ENCODE peak calls at places on chromosomes 11 and 22, in eight cellular contexts. G is PC-9, Q is fibroblast of lung, M is neural progenitor cell, A is HepG2, W is PC-3, T is H1, L is MM.1S. C is an unnamed sample. For H3K27me3, the result is how much of the 10 kb centered on the place peaks cover.

GRCh38 chr11:3799143-3799542 is 1.8 kb upstream of the NUP98 start:
- DNase-seq in G (no peak), Q (no peak), M (no peak), A (no peak), W (no peak), T (no peak), L (no peak), C (no peak)

GRCh38 chr11:122754553-122755322 is 83.6 kb upstream of the CRTAM start:
- DNase-seq in G (no peak), Q (no peak), M (peak), A (peak), W (peak), T (peak), L (peak), C (no peak)

GRCh38 chr11:18203723-18204122 is 31.1 kb downstream of the MRGPRX4 start:
- DNase-seq in G (no peak), Q (peak), M (peak), A (peak), W (peak), T (peak), L (no peak), C (no peak)

GRCh38 chr22:22158207-22158816 is 86.3 kb upstream of the VPREB1 start:
- DNase-seq in G (no peak), Q (no peak), M (no peak), A (no peak), W (no peak), T (no peak), L (no peak), C (no peak)

GRCh38 chr11:108037636-108038035 is 28.9 kb downstream of the CUL5 start:
- DNase-seq in G (no peak), Q (peak), M (no peak), A (no peak), W (no peak), T (no peak), L (no peak), C (no peak)

GRCh38 chr11:64747961-64748715 is 4.2 kb upstream of the RASGRP2 start:
- DNase-seq in G (peak), Q (no peak), M (no peak), A (no peak), W (no peak), T (no peak), L (no peak), C (no peak)

GRCh38 chr11:93945596-93945995 is 75.6 kb upstream of the HEPHL1 start:
- DNase-seq in G (no peak), Q (no peak), M (no peak), A (no peak), W (no peak), T (no peak), L (no peak), C (no peak)

GRCh38 chr11:64718084-64718779 is 4.8 kb downstream of the NRXN2 start:
- DNase-seq in G (no peak), Q (no peak), M (no peak), A (no peak), W (no peak), T (no peak), L (no peak), C (no peak)

GRCh38 chr22:45897736-45898135 is 79.2 kb downstream of the WNT7B start:
- DNase-seq in G (no peak), Q (no peak), M (no peak), A (no peak), W (no peak), T (no peak), L (no peak), C (no peak)

GRCh38 chr11:2914475-2915195 is 14.6 kb downstream of the PHLDA2 start:
- DNase-seq in G (no peak), Q (no peak), M (no peak), A (no peak), W (no peak), T (no peak), L (no peak), C (no peak)

GRCh38 chr11:29628584-29628983 is 388.2 kb downstream of the KCNA4 start:
- DNase-seq in G (no peak), Q (no peak), M (no peak), A (no peak), W (no peak), T (no peak), L (no peak), C (no peak)

GRCh38 chr22:46929689-46930225 is 167.3 kb downstream of the TBC1D22A start:
- DNase-seq in G (no peak), Q (no peak), M (no peak), A (no peak), W (no peak), T (peak), L (no peak), C (no peak)

GRCh38 chr22:43440556-43440955 is 28.7 kb downstream of the MPPED1 start:
- DNase-seq in G (no peak), Q (no peak), M (no peak), A (no peak), W (no peak), T (no peak), L (no peak), C (no peak)

GRCh38 chr11:80136991-80137390 is 696.2 kb upstream of the TENM4 start:
- DNase-seq in G (no peak), Q (no peak), M (no peak), A (no peak), W (no peak), T (no peak), L (no peak), C (no peak)

GRCh38 chr11:10792385-10793068 is 16.2 kb downstream of the EIF4G2 start:
- DNase-seq in G (peak), Q (peak), M (peak), A (peak), W (peak), T (peak), L (peak), C (no peak)

GRCh38 chr11:1233351-1234053 is 10.6 kb downstream of the MUC5B start:
- DNase-seq in G (no peak), Q (no peak), M (no peak), A (no peak), W (peak), T (peak), L (no peak), C (no peak)

GRCh38 chr11:65871811-65872548 is 620 bp downstream of the EFEMP2 start:
- DNase-seq in G (no peak), Q (peak), M (peak), A (no peak), W (no peak), T (peak), L (no peak), C (no peak)

GRCh38 chr11:87803748-87804147 is 371.5 kb downstream of the RAB38 start:
- DNase-seq in G (no peak), Q (no peak), M (no peak), A (no peak), W (no peak), T (no peak), L (no peak), C (no peak)

GRCh38 chr11:65280646-65281045 is 18.9 kb downstream of the POLA2 start:
- DNase-seq in G (no peak), Q (peak), M (no peak), A (no peak), W (peak), T (no peak), L (no peak), C (no peak)

GRCh38 chr22:23067691-23068090 is 2.6 kb upstream of the GNAZ start:
- DNase-seq in G (no peak), Q (no peak), M (no peak), A (no peak), W (peak), T (peak), L (no peak), C (no peak)

GRCh38 chr11:2442554-2442953 is 1.8 kb downstream of the TRPM5 start:
- DNase-seq in G (no peak), Q (no peak), M (no peak), A (no peak), W (no peak), T (no peak), L (no peak), C (no peak)

GRCh38 chr22:43493297-43493696 is 81.5 kb downstream of the MPPED1 start:
- DNase-seq in G (no peak), Q (no peak), M (no peak), A (no peak), W (no peak), T (no peak), L (no peak), C (no peak)

GRCh38 chr22:18965526-18966421 is 29.7 kb upstream of the PRODH start:
- DNase-seq in G (no peak), Q (no peak), M (no peak), A (no peak), W (no peak), T (no peak), L (no peak), C (no peak)

GRCh38 chr11:86431258-86431657 is 56.6 kb downstream of the CCDC81 start:
- DNase-seq in G (no peak), Q (no peak), M (no peak), A (no peak), W (no peak), T (no peak), L (no peak), C (no peak)

GRCh38 chr22:30582788-30583575 is 8.5 kb upstream of the GAL3ST1 start:
- DNase-seq in G (no peak), Q (no peak), M (no peak), A (no peak), W (no peak), T (no peak), L (no peak), C (no peak)

GRCh38 chr11:80698646-80699045 is 1257.8 kb upstream of the TENM4 start:
- DNase-seq in G (peak), Q (no peak), M (no peak), A (no peak), W (peak), T (no peak), L (no peak), C (no peak)

GRCh38 chr11:35260342-35260985 is 121.5 kb downstream of the CD44 start:
- DNase-seq in G (peak), Q (peak), M (no peak), A (no peak), W (peak), T (no peak), L (no peak), C (no peak)

GRCh38 chr22:26570126-26570525 is 19.8 kb downstream of the TPST2 start:
- DNase-seq in G (no peak), Q (no peak), M (no peak), A (no peak), W (no peak), T (no peak), L (no peak), C (no peak)

GRCh38 chr11:75490221-75491181 is 35.2 kb downstream of the GDPD5 start:
- DNase-seq in G (peak), Q (no peak), M (no peak), A (no peak), W (peak), T (peak), L (no peak), C (no peak)

GRCh38 chr11:83693279-83693992 is 407.3 kb upstream of the CCDC90B start:
- DNase-seq in G (no peak), Q (no peak), M (no peak), A (no peak), W (no peak), T (no peak), L (no peak), C (no peak)
- H2AFZ ChIP-seq in G (peak), Q (no peak), M (peak), A (no peak), W (no peak), T (no peak), L (no peak), C (peak)

GRCh38 chr11:46332568-46333128 is 14.6 kb upstream of the DGKZ start:
- DNase-seq in G (no peak), Q (no peak), M (peak), A (no peak), W (no peak), T (peak), L (no peak), C (no peak)

GRCh38 chr11:46332093-46332567 is 15.1 kb upstream of the DGKZ start:
- DNase-seq in G (no peak), Q (no peak), M (no peak), A (no peak), W (no peak), T (no peak), L (no peak), C (no peak)

GRCh38 chr11:46331653-46331984 is 15.6 kb upstream of the DGKZ start:
- DNase-seq in G (no peak), Q (no peak), M (no peak), A (no peak), W (no peak), T (no peak), L (no peak), C (no peak)

GRCh38 chr11:46334211-46334610 is 13.1 kb upstream of the DGKZ start:
- DNase-seq in G (no peak), Q (no peak), M (no peak), A (no peak), W (no peak), T (no peak), L (no peak), C (no peak)

GRCh38 chr11:46333129-46333947 is 13.9 kb upstream of the DGKZ start:
- DNase-seq in G (no peak), Q (no peak), M (peak), A (no peak), W (no peak), T (no peak), L (no peak), C (no peak)
- TF ChIP-seq EZH2 in G (no peak), Q (peak), M (no peak), A (peak), W (no peak), T (peak), L (no peak), C (peak)

GRCh38 chr22:38461414-38462081 is 6.3 kb upstream of the KDELR3 start:
- DNase-seq in G (peak), Q (peak), M (peak), A (peak), W (peak), T (peak), L (peak), C (no peak)
- H3K27me3 ChIP-seq in G (under half), Q (under half), M (half or more), A (under half), W (under half), T (under half), L (half or more), C (half or more)

DNA sequence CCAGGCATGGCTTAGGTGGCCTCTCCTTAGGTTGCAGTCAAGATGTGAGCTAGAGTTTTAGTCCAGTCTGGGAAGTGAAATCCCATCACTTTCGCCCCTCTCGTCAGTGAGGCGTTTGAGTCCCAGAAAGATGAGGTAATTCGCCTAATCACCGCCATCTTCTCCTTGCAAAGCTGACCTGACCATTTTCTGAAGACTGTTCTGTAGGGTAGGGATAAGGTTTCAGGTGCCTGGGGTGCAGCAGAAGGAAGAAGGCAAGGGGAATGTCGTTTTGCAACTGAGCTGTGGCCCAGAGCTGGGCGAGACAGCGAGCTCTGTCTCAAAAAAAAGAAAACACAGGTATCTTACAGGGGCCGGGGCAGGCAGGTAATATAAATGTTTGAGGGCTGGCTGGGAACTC is 61.7 kb upstream of the CECR2 start:
- DNase-seq in G (no peak), Q (no peak), M (no peak), A (no peak), W (no peak), T (no peak), L (no peak), C (no peak)
- H2AFZ ChIP-seq in G (no peak), Q (no peak), M (peak), A (no peak), W (no peak), T (peak), L (no peak), C (no peak)

GRCh38 chr11:62777389-62777788 is 6.2 kb downstream of the TAF6L start:
- DNase-seq in G (no peak), Q (no peak), M (no peak), A (no peak), W (no peak), T (no peak), L (no peak), C (no peak)

GRCh38 chr11:62770778-62771143 is 435 bp upstream of the TAF6L start:
- DNase-seq in G (no peak), Q (no peak), M (no peak), A (peak), W (no peak), T (peak), L (no peak), C (no peak)

GRCh38 chr11:62775646-62776045 is 4.5 kb downstream of the TAF6L start:
- DNase-seq in G (no peak), Q (no peak), M (no peak), A (no peak), W (no peak), T (no peak), L (no peak), C (no peak)

GRCh38 chr11:62771144-62772021 is at the start of gene TAF6L:
- DNase-seq in G (peak), Q (peak), M (peak), A (peak), W (peak), T (peak), L (peak), C (peak)

DNA sequence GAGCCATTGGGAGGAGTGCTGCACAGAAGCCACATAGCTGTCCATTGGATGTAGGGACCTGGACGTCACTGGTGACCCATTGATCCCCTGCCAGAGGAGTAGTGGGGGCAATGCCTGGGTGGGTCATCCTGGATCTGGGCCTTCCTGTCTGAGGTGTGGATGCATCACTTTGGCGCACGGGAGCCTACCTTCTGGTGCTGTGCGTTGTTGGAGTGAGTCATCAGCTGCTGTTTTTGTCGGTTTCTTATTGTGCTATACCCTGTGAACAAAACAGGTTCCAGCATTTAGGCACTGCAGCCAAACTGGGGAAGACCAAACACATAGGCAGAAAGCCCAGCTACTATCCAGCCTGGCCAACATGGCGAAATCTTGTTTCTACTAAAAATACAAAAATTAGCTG is 3.2 kb downstream of the TAF6L start:
- DNase-seq in G (no peak), Q (no peak), M (no peak), A (no peak), W (no peak), T (no peak), L (no peak), C (no peak)
- TF ChIP-seq EZH2 in G (no peak), Q (no peak), M (no peak), A (no peak), W (no peak), T (no peak), L (no peak), C (no peak)

GRCh38 chr11:114121744-114122504 is 62.4 kb downstream of the ZBTB16 start:
- DNase-seq in G (no peak), Q (no peak), M (no peak), A (no peak), W (no peak), T (no peak), L (no peak), C (no peak)
- H3K27me3 ChIP-seq in G (half or more), Q (under half), M (under half), A (under half), W (half or more), T (under half), L (under half), C (under half)

GRCh38 chr22:17694752-17695151 is 56.2 kb downstream of the BCL2L13 start:
- DNase-seq in G (no peak), Q (no peak), M (no peak), A (no peak), W (no peak), T (no peak), L (no peak), C (no peak)
- H2AFZ ChIP-seq in G (no peak), Q (no peak), M (no peak), A (no peak), W (no peak), T (no peak), L (no peak), C (no peak)

DNA sequence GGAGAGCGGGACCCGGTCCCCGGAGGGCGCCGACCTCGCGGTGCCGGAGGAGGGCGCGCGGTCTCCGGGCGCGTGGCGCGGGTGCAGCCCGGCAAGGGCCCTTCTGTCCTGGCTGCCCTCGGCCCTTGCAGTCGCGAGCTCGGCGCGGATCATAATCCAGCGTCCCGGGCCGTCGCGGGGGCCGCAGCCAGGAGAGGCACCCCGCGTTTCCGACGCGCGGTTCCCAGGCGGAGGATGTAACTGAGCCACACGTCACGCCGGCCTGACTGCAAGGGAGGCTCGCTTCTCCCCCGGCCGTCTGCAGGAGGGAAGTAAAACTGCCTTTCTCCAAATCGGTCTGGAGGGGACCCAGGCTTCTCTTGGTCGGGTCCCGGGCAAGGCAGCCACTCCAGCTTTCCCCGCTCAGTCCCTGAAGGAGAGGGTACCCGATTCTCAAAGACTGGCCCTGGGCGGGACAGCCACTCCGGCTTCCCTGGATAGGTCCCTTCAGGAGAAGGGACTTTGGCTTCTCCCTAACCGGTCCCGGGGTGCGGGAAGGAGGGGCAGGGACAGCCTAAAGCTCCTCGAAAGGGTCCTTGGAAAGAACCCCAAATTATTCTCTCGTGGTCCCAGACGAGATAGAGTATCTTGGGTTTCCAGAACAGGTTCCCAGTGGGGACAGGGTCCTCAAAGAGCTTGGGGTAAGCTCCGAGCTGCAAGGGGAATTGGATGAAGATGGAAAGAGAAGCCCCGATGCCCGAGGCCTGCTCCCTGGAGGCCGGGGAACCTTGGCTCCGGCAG is 836 bp downstream of the SPON1 start:
- DNase-seq in G (no peak), Q (peak), M (peak), A (no peak), W (no peak), T (no peak), L (no peak), C (no peak)
- TF ChIP-seq EZH2 in G (no peak), Q (no peak), M (no peak), A (no peak), W (no peak), T (peak), L (no peak), C (peak)

GRCh38 chr11:89521792-89522191 is 30.6 kb upstream of the NOX4 start:
- DNase-seq in G (no peak), Q (no peak), M (no peak), A (no peak), W (no peak), T (no peak), L (no peak), C (no peak)

GRCh38 chr11:89516496-89516895 is 25.3 kb upstream of the NOX4 start:
- DNase-seq in G (no peak), Q (no peak), M (no peak), A (no peak), W (no peak), T (no peak), L (no peak), C (no peak)

DNA sequence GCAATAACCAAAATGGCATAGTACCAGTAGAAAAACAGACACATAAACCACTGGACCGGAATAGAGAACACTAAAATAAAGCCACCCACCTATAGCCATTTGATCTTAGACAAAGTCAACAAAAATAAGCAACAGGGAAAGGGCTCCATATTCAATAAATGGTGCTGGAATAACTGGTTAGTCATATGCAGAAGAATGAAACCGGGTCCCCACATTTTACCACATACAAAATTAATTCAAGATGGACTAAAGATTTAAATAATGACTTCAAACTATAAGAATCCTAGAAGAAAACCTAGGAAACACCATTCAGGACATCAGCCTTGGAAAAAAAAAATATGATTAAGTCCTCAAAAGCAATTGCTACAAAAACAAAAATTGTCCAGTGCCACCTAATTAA is 30.1 kb upstream of the NOX4 start:
- DNase-seq in G (no peak), Q (no peak), M (no peak), A (no peak), W (no peak), T (no peak), L (no peak), C (no peak)
- H3K27me3 ChIP-seq in G (under half), Q (under half), M (under half), A (under half), W (under half), T (under half), L (under half), C (under half)

C was measured in keratinocyte.